ENCODE peak calls at places on chromosomes 16 and 17, in eight cellular contexts. K is sciatic nerve; J is EL; R is neural progenitor cell; H is NCI-H1092; I is GM13977; Q is activated CD4-positive, alpha-beta memory T cell treated with anti-CD3 and anti-CD28 coated beads, Interleukin-2, amount 10 ng/mL, durations not matched to agents 7 days and 5 days; B is naive B cell. T is an unnamed sample.

GRCh38 chr16:83059237-83059636 is 432.5 kb downstream of the CDH13 start:
- DNase-seq in K (no peak), J (no peak), R (no peak), H (no peak), I (no peak), Q (no peak), B (no peak), T (no peak)

GRCh38 chr16:75703341-75703740 is 2.1 kb upstream of the DUXB start:
- DNase-seq in K (no peak), J (peak; percentile 4), R (no peak), H (no peak), I (no peak), Q (no peak), B (no peak), T (peak; percentile 5)

GRCh38 chr16:19822534-19822933 is 62.1 kb downstream of the GPRC5B start:
- DNase-seq in K (no peak), J (peak; percentile 16), R (no peak), H (no peak), I (no peak), Q (no peak), B (no peak), T (peak; percentile 41)

GRCh38 chr17:66386789-66387351 is 84.5 kb downstream of the PRKCA start:
- DNase-seq in K (no peak), J (no peak), R (no peak), H (no peak), I (no peak), Q (no peak), B (no peak), T (no peak)

GRCh38 chr16:12340151-12340733 is 363.7 kb downstream of the SNX29 start:
- DNase-seq in K (no peak), J (peak; percentile 72), R (peak; percentile 64), H (no peak), I (peak; percentile 50), Q (peak; percentile 24), B (no peak), T (peak; percentile 65)

GRCh38 chr17:14201087-14201486 is 35.6 kb downstream of the CDRT15 start:
- DNase-seq in K (no peak), J (no peak), R (no peak), H (no peak), I (no peak), Q (peak; percentile 77), B (no peak), T (no peak)

GRCh38 chr17:19263621-19264010 is 26.4 kb downstream of the EPN2 start:
- DNase-seq in K (no peak), J (peak; percentile 55), R (no peak), H (no peak), I (no peak), Q (no peak), B (no peak), T (peak; percentile 46)

GRCh38 chr17:29209073-29209472 is 28.9 kb upstream of the MYO18A start:
- DNase-seq in K (no peak), J (no peak), R (no peak), H (no peak), I (no peak), Q (no peak), B (no peak), T (no peak)

T was measured in HCEC 1CT.